ENCODE peak calls at places on chromosomes 16 and 17, in seven cellular contexts. R, U, A, B, N, E and X are unnamed samples.

GRCh38 chr16:67120025-67120424 is 10.3 kb downstream of the PHAF1 start:
- DNase-seq in R (no peak), U (peak; percentile 27), A (no peak), B (peak; percentile 7), N (no peak), E (no peak), X (no peak)

GRCh38 chr17:19391432-19391831 is 4.4 kb upstream of the MFAP4 start:
- DNase-seq in R (no peak), U (no peak), A (no peak), B (peak; percentile 47), N (no peak), E (no peak), X (no peak)

GRCh38 chr16:83137326-83137770 is 510.6 kb downstream of the CDH13 start:
- DNase-seq in R (peak; percentile 43), U (peak; percentile 97), A (no peak), B (no peak), N (peak; percentile 2), E (no peak), X (no peak)

GRCh38 chr17:64153565-64153964 is 23.6 kb upstream of the ERN1 start:
- DNase-seq in R (no peak), U (no peak), A (no peak), B (no peak), N (no peak), E (no peak), X (no peak)

GRCh38 chr16:66427036-66427446 is at the start of gene BEAN1:
- DNase-seq in R (no peak), U (peak; percentile 33), A (no peak), B (no peak), N (peak; percentile 10), E (no peak), X (no peak)

GRCh38 chr16:82043680-82044584 is 8.9 kb downstream of the HSD17B2 start:
- DNase-seq in R (no peak), U (peak; percentile 96), A (no peak), B (no peak), N (no peak), E (no peak), X (no peak)

GRCh38 chr16:27547134-27547533 is 2.6 kb downstream of the GTF3C1 start:
- DNase-seq in R (no peak), U (peak; percentile 57), A (no peak), B (peak; percentile 19), N (no peak), E (no peak), X (peak; percentile 41)

GRCh38 chr16:65376601-65377000 is 254.7 kb upstream of the CDH11 start:
- DNase-seq in R (no peak), U (no peak), A (no peak), B (no peak), N (no peak), E (no peak), X (no peak)

GRCh38 chr17:81488276-81488860 is 24.2 kb downstream of the ACTG1 start:
- DNase-seq in R (no peak), U (no peak), A (no peak), B (no peak), N (peak; percentile 35), E (no peak), X (no peak)

GRCh38 chr17:74981979-74982662 is 5.3 kb upstream of the CDR2L start:
- DNase-seq in R (peak; percentile 77), U (peak; percentile 65), A (peak; percentile 78), B (peak; percentile 92), N (peak; percentile 84), E (peak; percentile 96), X (peak; percentile 75)

GRCh38 chr17:75995385-75995925 is 5.2 kb upstream of the CDK3 start:
- DNase-seq in R (no peak), U (no peak), A (no peak), B (peak; percentile 56), N (no peak), E (no peak), X (no peak)

GRCh38 chr17:76748657-76749056 is 10.7 kb downstream of the MFSD11 start:
- DNase-seq in R (no peak), U (no peak), A (no peak), B (no peak), N (no peak), E (no peak), X (no peak)

GRCh38 chr17:65567566-65567965 is 6.1 kb upstream of the AXIN2 start:
- DNase-seq in R (no peak), U (no peak), A (no peak), B (no peak), N (no peak), E (no peak), X (no peak)

GRCh38 chr17:49403514-49404289 is 11.0 kb downstream of the PHB1 start:
- DNase-seq in R (peak; percentile 31), U (no peak), A (no peak), B (peak; percentile 37), N (no peak), E (no peak), X (no peak)

GRCh38 chr17:64118452-64118979 is 11.4 kb downstream of the ERN1 start:
- DNase-seq in R (no peak), U (no peak), A (no peak), B (no peak), N (no peak), E (peak; percentile 21), X (no peak)

GRCh38 chr17:51056813-51057510 is 63.7 kb downstream of the SPAG9 start:
- DNase-seq in R (no peak), U (peak; percentile 83), A (peak; percentile 11), B (no peak), N (peak; percentile 5), E (peak; percentile 79), X (peak; percentile 49)

GRCh38 chr17:73760186-73760758 is 116.0 kb upstream of the SDK2 start:
- DNase-seq in R (no peak), U (no peak), A (no peak), B (no peak), N (no peak), E (peak; percentile 93), X (no peak)

GRCh38 chr16:86948046-86948445 is 369.1 kb downstream of the C16orf95 start:
- DNase-seq in R (no peak), U (no peak), A (no peak), B (peak; percentile 55), N (no peak), E (no peak), X (no peak)

GRCh38 chr17:63431939-63432804 is 13.9 kb downstream of the CYB561 start:
- DNase-seq in R (no peak), U (peak; percentile 75), A (no peak), B (no peak), N (no peak), E (no peak), X (no peak)

GRCh38 chr17:46013502-46014165 is 14.6 kb downstream of the STH start:
- DNase-seq in R (no peak), U (peak; percentile 20), A (no peak), B (no peak), N (no peak), E (no peak), X (no peak)

GRCh38 chr17:338442-339192 is 14.0 kb downstream of the RPH3AL start:
- DNase-seq in R (no peak), U (no peak), A (no peak), B (peak; percentile 72), N (no peak), E (peak; percentile 29), X (no peak)

GRCh38 chr17:39663340-39663687 is 1.8 kb upstream of the TCAP start:
- DNase-seq in R (no peak), U (no peak), A (no peak), B (no peak), N (no peak), E (no peak), X (no peak)

GRCh38 chr17:65750678-65751077 is 189.2 kb upstream of the AXIN2 start:
- DNase-seq in R (no peak), U (peak; percentile 96), A (peak; percentile 30), B (no peak), N (peak; percentile 41), E (no peak), X (no peak)

GRCh38 chr17:68315930-68316329 is 24.6 kb downstream of the ARSG start:
- DNase-seq in R (no peak), U (no peak), A (no peak), B (no peak), N (no peak), E (no peak), X (no peak)

GRCh38 chr17:76569607-76570279 is 15.9 kb downstream of the ST6GALNAC2 start:
- DNase-seq in R (no peak), U (peak; percentile 46), A (no peak), B (no peak), N (no peak), E (peak; percentile 49), X (no peak)

GRCh38 chr16:77944631-77945030 is 77.7 kb upstream of the CLEC3A start:
- DNase-seq in R (no peak), U (no peak), A (no peak), B (no peak), N (no peak), E (no peak), X (no peak)

GRCh38 chr17:6948562-6948961 is 47.3 kb upstream of the ALOX12 start:
- DNase-seq in R (no peak), U (peak; percentile 68), A (no peak), B (no peak), N (no peak), E (no peak), X (no peak)

GRCh38 chr16:53817117-53817516 is 113.2 kb downstream of the FTO start:
- DNase-seq in R (no peak), U (peak; percentile 90), A (no peak), B (peak; percentile 72), N (no peak), E (no peak), X (no peak)

GRCh38 chr17:41024702-41025101 is 2.3 kb downstream of the KRTAP1-5 start:
- DNase-seq in R (no peak), U (no peak), A (no peak), B (no peak), N (no peak), E (no peak), X (no peak)

GRCh38 chr17:349666-350065 is 2.9 kb downstream of the RPH3AL start:
- DNase-seq in R (no peak), U (no peak), A (no peak), B (no peak), N (no peak), E (no peak), X (no peak)

GRCh38 chr17:31663576-31663975 is 195.5 kb downstream of the COPRS start:
- DNase-seq in R (no peak), U (no peak), A (no peak), B (no peak), N (no peak), E (no peak), X (no peak)

GRCh38 chr17:82134101-82134500 is 36.1 kb upstream of the FASN start:
- DNase-seq in R (no peak), U (no peak), A (no peak), B (no peak), N (no peak), E (no peak), X (no peak)